ENCODE peak calls at places on chromosomes 5 and 9, in five cellular contexts. One of them, this sample, is unnamed.
A peak's percentile ranks its signal among the peaks of the same experiment; 100 is the strongest.

GRCh38 chr9:38339087-38339486 is 53.4 kb upstream of the ALDH1B1 start:
- DNase-seq in neural crest cell: no peak
- DNase-seq in breast epithelium: no peak
- DNase-seq in left ventricle myocardium inferior: no peak
- DNase-seq in Panc1: no peak
- DNase-seq in this sample: no peak

GRCh38 chr5:40960027-40960426 is 50.7 kb downstream of the C7 start:
- DNase-seq in neural crest cell: no peak
- DNase-seq in breast epithelium: no peak
- DNase-seq in left ventricle myocardium inferior: no peak
- DNase-seq in Panc1: no peak
- DNase-seq in this sample: no peak

GRCh38 chr9:113511856-113512761 is 48.6 kb downstream of the RGS3 start:
- DNase-seq in left ventricle myocardium inferior: no peak
- DNase-seq in neural crest cell: no peak
- DNase-seq in breast epithelium: no peak
- DNase-seq in Panc1: no peak
- DNase-seq in this sample: peak; percentile 21

GRCh38 chr5:123776761-123777160 is 264.8 kb downstream of the CSNK1G3 start:
- DNase-seq in breast epithelium: no peak
- DNase-seq in left ventricle myocardium inferior: no peak
- DNase-seq in Panc1: no peak
- DNase-seq in neural crest cell: no peak
- DNase-seq in this sample: no peak

GRCh38 chr5:76579166-76579765 is 43.9 kb downstream of the F2RL2 start:
- DNase-seq in neural crest cell: no peak
- DNase-seq in left ventricle myocardium inferior: no peak
- DNase-seq in Panc1: no peak
- DNase-seq in breast epithelium: no peak
- DNase-seq in this sample: no peak

GRCh38 chr5:29853711-29854110 is 1339.8 kb upstream of the CDH6 start:
- DNase-seq in left ventricle myocardium inferior: no peak
- DNase-seq in Panc1: no peak
- DNase-seq in breast epithelium: no peak
- DNase-seq in neural crest cell: no peak
- DNase-seq in this sample: no peak

GRCh38 chr9:136043386-136044054 is 51.6 kb downstream of the NACC2 start:
- DNase-seq in left ventricle myocardium inferior: no peak
- DNase-seq in breast epithelium: no peak
- DNase-seq in neural crest cell: no peak
- DNase-seq in Panc1: no peak
- DNase-seq in this sample: no peak

GRCh38 chr9:118170032-118170955 is 466.1 kb downstream of the TLR4 start:
- DNase-seq in breast epithelium: no peak
- DNase-seq in neural crest cell: peak; percentile 40
- DNase-seq in Panc1: peak; percentile 24
- DNase-seq in left ventricle myocardium inferior: no peak
- DNase-seq in this sample: no peak

GRCh38 chr9:100472725-100473261 is at the start of gene TMEFF1:
- DNase-seq in breast epithelium: no peak
- DNase-seq in neural crest cell: peak; percentile 70
- DNase-seq in left ventricle myocardium inferior: peak; percentile 23
- DNase-seq in Panc1: no peak
- DNase-seq in this sample: no peak

GRCh38 chr5:16454686-16455085 is 10.9 kb downstream of the ZNF622 start:
- DNase-seq in breast epithelium: no peak
- DNase-seq in Panc1: no peak
- DNase-seq in neural crest cell: no peak
- DNase-seq in left ventricle myocardium inferior: no peak
- DNase-seq in this sample: no peak

GRCh38 chr5:157222506-157223230 is 42.0 kb downstream of the ITK start:
- DNase-seq in breast epithelium: no peak
- DNase-seq in Panc1: no peak
- DNase-seq in left ventricle myocardium inferior: no peak
- DNase-seq in neural crest cell: no peak
- DNase-seq in this sample: no peak

GRCh38 chr9:115668506-115668905 is 485.1 kb upstream of the PAPPA start:
- DNase-seq in Panc1: no peak
- DNase-seq in neural crest cell: no peak
- DNase-seq in left ventricle myocardium inferior: no peak
- DNase-seq in breast epithelium: no peak
- DNase-seq in this sample: no peak

GRCh38 chr9:92432350-92432749 is 8.1 kb upstream of the OMD start:
- DNase-seq in breast epithelium: no peak
- DNase-seq in neural crest cell: no peak
- DNase-seq in left ventricle myocardium inferior: no peak
- DNase-seq in Panc1: no peak
- DNase-seq in this sample: no peak

GRCh38 chr9:34547960-34548603 is 25.3 kb upstream of the ENHO start:
- DNase-seq in neural crest cell: peak; percentile 83
- DNase-seq in left ventricle myocardium inferior: peak; percentile 70
- DNase-seq in Panc1: no peak
- DNase-seq in breast epithelium: peak; percentile 56
- DNase-seq in this sample: peak; percentile 92

GRCh38 chr5:116237917-116238502 is 153.2 kb downstream of the COMMD10 start:
- DNase-seq in Panc1: no peak
- DNase-seq in neural crest cell: no peak
- DNase-seq in breast epithelium: no peak
- DNase-seq in left ventricle myocardium inferior: no peak
- DNase-seq in this sample: no peak

GRCh38 chr9:78210841-78211301 is 25.0 kb upstream of the CEP78 start:
- DNase-seq in left ventricle myocardium inferior: no peak
- DNase-seq in Panc1: no peak
- DNase-seq in neural crest cell: no peak
- DNase-seq in breast epithelium: no peak
- DNase-seq in this sample: no peak

DNA sequence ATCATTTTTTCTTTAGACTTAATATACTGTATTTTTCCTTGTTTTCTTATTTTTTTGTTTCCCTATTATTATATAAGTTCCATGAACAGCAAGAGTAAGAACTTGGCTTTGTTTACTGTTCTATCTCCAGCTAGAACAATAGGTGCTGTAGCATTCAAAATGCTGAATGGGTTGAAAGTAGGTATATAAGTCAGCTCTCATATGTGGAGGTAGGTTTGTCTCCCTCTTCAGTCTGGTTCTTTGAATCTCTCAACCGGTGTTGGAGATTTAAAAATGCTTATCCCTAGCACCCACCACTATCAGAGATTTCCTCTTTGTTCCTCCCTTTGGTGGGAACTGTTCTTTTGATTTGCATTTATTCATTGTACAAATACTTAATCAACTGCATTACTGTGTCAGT is 87.5 kb upstream of the FSD1L start:
- DNase-seq in Panc1: no peak
- DNase-seq in breast epithelium: no peak
- DNase-seq in left ventricle myocardium inferior: no peak
- DNase-seq in neural crest cell: no peak
- DNase-seq in this sample: no peak
- TF ChIP-seq CTCF in Panc1: peak; percentile 3
- TF ChIP-seq CTCF in breast epithelium: no peak
- TF ChIP-seq CTCF in left ventricle myocardium inferior: no peak
- TF ChIP-seq CTCF in neural crest cell: no peak
- TF ChIP-seq CTCF in this sample: no peak

GRCh38 chr9:122785269-122785668 is 3.5 kb upstream of the OR5C1 start:
- DNase-seq in breast epithelium: no peak
- DNase-seq in Panc1: no peak
- DNase-seq in neural crest cell: no peak
- DNase-seq in left ventricle myocardium inferior: no peak
- DNase-seq in this sample: no peak
- TF ChIP-seq CTCF in breast epithelium: no peak
- TF ChIP-seq CTCF in Panc1: no peak
- TF ChIP-seq CTCF in neural crest cell: no peak
- TF ChIP-seq CTCF in left ventricle myocardium inferior: no peak
- TF ChIP-seq CTCF in this sample: no peak

GRCh38 chr5:110343616-110344015 is 382.9 kb downstream of the TMEM232 start:
- DNase-seq in Panc1: no peak
- DNase-seq in neural crest cell: no peak
- DNase-seq in breast epithelium: no peak
- DNase-seq in left ventricle myocardium inferior: no peak
- DNase-seq in this sample: no peak
- TF ChIP-seq CTCF in Panc1: peak; percentile 23
- TF ChIP-seq CTCF in neural crest cell: peak; percentile 31
- TF ChIP-seq CTCF in breast epithelium: no peak
- TF ChIP-seq CTCF in left ventricle myocardium inferior: no peak
- TF ChIP-seq CTCF in this sample: peak; percentile 76

GRCh38 chr5:176762489-176762888 is 47.9 kb upstream of the UNC5A start:
- DNase-seq in left ventricle myocardium inferior: no peak
- DNase-seq in neural crest cell: no peak
- DNase-seq in breast epithelium: no peak
- DNase-seq in Panc1: no peak
- DNase-seq in this sample: no peak
- TF ChIP-seq CTCF in left ventricle myocardium inferior: no peak
- TF ChIP-seq CTCF in neural crest cell: no peak
- TF ChIP-seq CTCF in breast epithelium: no peak
- TF ChIP-seq CTCF in Panc1: no peak
- TF ChIP-seq CTCF in this sample: no peak

GRCh38 chr5:100311811-100312210 is 223.4 kb upstream of the FAM174A start:
- DNase-seq in Panc1: no peak
- DNase-seq in left ventricle myocardium inferior: no peak
- DNase-seq in neural crest cell: no peak
- DNase-seq in breast epithelium: no peak
- DNase-seq in this sample: no peak
- TF ChIP-seq CTCF in Panc1: peak; percentile 8
- TF ChIP-seq CTCF in left ventricle myocardium inferior: no peak
- TF ChIP-seq CTCF in neural crest cell: peak; percentile 48
- TF ChIP-seq CTCF in breast epithelium: no peak
- TF ChIP-seq CTCF in this sample: peak; percentile 40

GRCh38 chr9:7690007-7690406 is 109.6 kb downstream of the DMAC1 start:
- DNase-seq in Panc1: no peak
- DNase-seq in breast epithelium: no peak
- DNase-seq in neural crest cell: no peak
- DNase-seq in left ventricle myocardium inferior: no peak
- DNase-seq in this sample: no peak

GRCh38 chr9:7691909-7692308 is 107.7 kb downstream of the DMAC1 start:
- DNase-seq in Panc1: no peak
- DNase-seq in breast epithelium: no peak
- DNase-seq in left ventricle myocardium inferior: no peak
- DNase-seq in neural crest cell: no peak
- DNase-seq in this sample: no peak
- TF ChIP-seq CTCF in Panc1: no peak
- TF ChIP-seq CTCF in breast epithelium: no peak
- TF ChIP-seq CTCF in left ventricle myocardium inferior: no peak
- TF ChIP-seq CTCF in neural crest cell: no peak
- TF ChIP-seq CTCF in this sample: no peak

GRCh38 chr5:140073296-140073695 is 30.2 kb upstream of the NRG2 start:
- DNase-seq in left ventricle myocardium inferior: no peak
- DNase-seq in Panc1: no peak
- DNase-seq in neural crest cell: no peak
- DNase-seq in breast epithelium: no peak
- DNase-seq in this sample: no peak
- TF ChIP-seq CTCF in left ventricle myocardium inferior: peak; percentile 78
- TF ChIP-seq CTCF in Panc1: peak; percentile 59
- TF ChIP-seq CTCF in neural crest cell: peak; percentile 89
- TF ChIP-seq CTCF in breast epithelium: peak; percentile 63
- TF ChIP-seq CTCF in this sample: peak; percentile 94

GRCh38 chr5:165227515-165227914 is 1722.1 kb downstream of the MAT2B start:
- DNase-seq in breast epithelium: no peak
- DNase-seq in Panc1: no peak
- DNase-seq in neural crest cell: no peak
- DNase-seq in left ventricle myocardium inferior: no peak
- DNase-seq in this sample: no peak
- TF ChIP-seq CTCF in breast epithelium: no peak
- TF ChIP-seq CTCF in Panc1: peak; percentile 6
- TF ChIP-seq CTCF in neural crest cell: no peak
- TF ChIP-seq CTCF in left ventricle myocardium inferior: no peak
- TF ChIP-seq CTCF in this sample: no peak

DNA sequence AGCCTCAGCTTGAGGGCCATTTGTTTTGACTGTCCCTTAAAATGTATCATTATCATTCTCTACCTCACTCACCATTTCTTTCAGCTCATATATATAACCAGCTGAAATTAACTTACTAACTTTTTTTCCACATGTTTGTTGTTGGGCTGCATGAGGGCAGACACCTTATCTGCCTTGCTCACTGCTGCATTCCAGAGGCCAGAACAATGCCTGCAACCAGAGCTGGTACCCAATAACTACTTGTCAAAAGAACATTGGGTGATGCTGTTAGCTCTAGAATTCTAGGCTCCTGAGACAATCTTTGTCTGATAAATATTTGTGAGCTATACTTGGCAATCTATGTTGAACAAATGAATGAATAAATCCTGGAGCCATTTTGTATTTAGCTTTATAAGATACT is 68.3 kb downstream of the HTR4 start:
- DNase-seq in Panc1: no peak
- DNase-seq in left ventricle myocardium inferior: no peak
- DNase-seq in breast epithelium: no peak
- DNase-seq in neural crest cell: no peak
- DNase-seq in this sample: no peak
- TF ChIP-seq CTCF in Panc1: peak; percentile 11
- TF ChIP-seq CTCF in left ventricle myocardium inferior: peak; percentile 41
- TF ChIP-seq CTCF in breast epithelium: no peak
- TF ChIP-seq CTCF in neural crest cell: no peak
- TF ChIP-seq CTCF in this sample: no peak

GRCh38 chr9:124815601-124816000 is 37.7 kb upstream of the WDR38 start:
- DNase-seq in breast epithelium: no peak
- DNase-seq in Panc1: no peak
- DNase-seq in left ventricle myocardium inferior: no peak
- DNase-seq in neural crest cell: no peak
- DNase-seq in this sample: no peak

GRCh38 chr9:124821247-124821623 is 32.0 kb upstream of the WDR38 start:
- DNase-seq in neural crest cell: no peak
- DNase-seq in left ventricle myocardium inferior: no peak
- DNase-seq in Panc1: no peak
- DNase-seq in breast epithelium: no peak
- DNase-seq in this sample: no peak

GRCh38 chr9:124820606-124821246 is 32.5 kb upstream of the WDR38 start:
- DNase-seq in Panc1: no peak
- DNase-seq in breast epithelium: no peak
- DNase-seq in left ventricle myocardium inferior: no peak
- DNase-seq in neural crest cell: no peak
- DNase-seq in this sample: no peak

GRCh38 chr9:124814178-124814535 is 37.2 kb downstream of the OLFML2A start:
- DNase-seq in neural crest cell: no peak
- DNase-seq in left ventricle myocardium inferior: no peak
- DNase-seq in breast epithelium: peak; percentile 63
- DNase-seq in Panc1: no peak
- DNase-seq in this sample: no peak

GRCh38 chr9:124818431-124819281 is 34.6 kb upstream of the WDR38 start:
- DNase-seq in Panc1: no peak
- DNase-seq in left ventricle myocardium inferior: no peak
- DNase-seq in neural crest cell: no peak
- DNase-seq in breast epithelium: peak; percentile 51
- DNase-seq in this sample: no peak
- TF ChIP-seq CTCF in Panc1: no peak
- TF ChIP-seq CTCF in left ventricle myocardium inferior: no peak
- TF ChIP-seq CTCF in neural crest cell: no peak
- TF ChIP-seq CTCF in breast epithelium: no peak
- TF ChIP-seq CTCF in this sample: no peak